ENCODE peak calls at places on chromosome 19, in eight cellular contexts. O, I, J, B, R, M, T and E are unnamed samples.

GRCh38 chr19:19362075-19362474 is 41.4 kb downstream of the MAU2 start:
- DNase-seq in O (no peak), I (no peak), J (no peak), B (no peak), R (no peak), M (no peak), T (no peak), E (no peak)

GRCh38 chr19:11382898-11383705 is 1.0 kb downstream of the EPOR start:
- DNase-seq in O (no peak), I (peak; percentile 70), J (peak; percentile 75), B (peak; percentile 30), R (peak; percentile 68), M (peak; percentile 41), T (peak; percentile 57), E (peak; percentile 61)

GRCh38 chr19:42270346-42271044 is 1.4 kb downstream of the CIC start:
- DNase-seq in O (no peak), I (peak; percentile 71), J (peak; percentile 86), B (peak; percentile 55), R (peak; percentile 57), M (peak; percentile 67), T (peak; percentile 82), E (no peak)

GRCh38 chr19:48713041-48713863 is 6.3 kb downstream of the MAMSTR start:
- DNase-seq in O (no peak), I (peak; percentile 52), J (no peak), B (no peak), R (no peak), M (no peak), T (no peak), E (no peak)

GRCh38 chr19:13864513-13865242 is 12.3 kb upstream of the NANOS3 start:
- DNase-seq in O (no peak), I (no peak), J (no peak), B (no peak), R (no peak), M (no peak), T (no peak), E (no peak)

GRCh38 chr19:5104871-5105351 is 136.0 kb downstream of the KDM4B start:
- DNase-seq in O (peak; percentile 73), I (no peak), J (no peak), B (no peak), R (no peak), M (no peak), T (no peak), E (no peak)

GRCh38 chr19:15563325-15563794 is 51.7 kb upstream of the CYP4F8 start:
- DNase-seq in O (no peak), I (peak; percentile 78), J (no peak), B (no peak), R (peak; percentile 41), M (peak; percentile 13), T (no peak), E (no peak)

GRCh38 chr19:46913852-46914430 is 53.1 kb downstream of the ARHGAP35 start:
- DNase-seq in O (no peak), I (no peak), J (no peak), B (no peak), R (peak; percentile 34), M (peak; percentile 39), T (no peak), E (no peak)

GRCh38 chr19:9075064-9075964 is 11.5 kb upstream of the OR1M1 start:
- DNase-seq in O (peak; percentile 5), I (peak; percentile 41), J (no peak), B (no peak), R (peak; percentile 100), M (peak; percentile 96), T (no peak), E (peak; percentile 54)

GRCh38 chr19:43725468-43725867 is 9.6 kb downstream of the IRGC start:
- DNase-seq in O (no peak), I (no peak), J (no peak), B (no peak), R (no peak), M (peak; percentile 18), T (no peak), E (no peak)

GRCh38 chr19:41753936-41754529 is 1.3 kb upstream of the CEACAM6 start:
- DNase-seq in O (peak; percentile 23), I (no peak), J (no peak), B (peak; percentile 59), R (peak; percentile 69), M (peak; percentile 28), T (peak; percentile 49), E (peak; percentile 70)

GRCh38 chr19:30076101-30076551 is 134.1 kb downstream of the URI1 start:
- DNase-seq in O (no peak), I (no peak), J (peak; percentile 31), B (no peak), R (no peak), M (no peak), T (no peak), E (no peak)

GRCh38 chr19:46728208-46728607 is 11.3 kb upstream of the PRKD2 start:
- DNase-seq in O (no peak), I (no peak), J (no peak), B (no peak), R (no peak), M (no peak), T (no peak), E (no peak)

GRCh38 chr19:56508282-56508778 is 675 bp downstream of the ZNF471 start:
- DNase-seq in O (no peak), I (no peak), J (no peak), B (no peak), R (no peak), M (no peak), T (no peak), E (no peak)

GRCh38 chr19:16457195-16457953 is 14.4 kb downstream of the EPS15L1 start:
- DNase-seq in O (peak; percentile 64), I (no peak), J (peak; percentile 74), B (no peak), R (peak; percentile 5), M (peak; percentile 80), T (no peak), E (no peak)

GRCh38 chr19:43781630-43782310 is 997 bp upstream of the KCNN4 start:
- DNase-seq in O (no peak), I (no peak), J (no peak), B (no peak), R (peak; percentile 32), M (no peak), T (peak; percentile 51), E (no peak)

GRCh38 chr19:49064768-49065611 is at the start of gene NTF4:
- DNase-seq in O (no peak), I (peak; percentile 49), J (no peak), B (no peak), R (peak; percentile 23), M (peak; percentile 28), T (no peak), E (no peak)

GRCh38 chr19:9793051-9793591 is 24.6 kb upstream of the ZNF846 start:
- DNase-seq in O (peak; percentile 40), I (no peak), J (peak; percentile 89), B (peak; percentile 36), R (peak; percentile 26), M (peak; percentile 64), T (peak; percentile 72), E (no peak)

GRCh38 chr19:36331353-36332228 is 47.4 kb downstream of the ZFP14 start:
- DNase-seq in O (peak; percentile 97), I (peak; percentile 74), J (peak; percentile 85), B (peak; percentile 25), R (peak; percentile 3), M (peak; percentile 92), T (peak; percentile 45), E (peak; percentile 75)

GRCh38 chr19:58483776-58484175 is 7.6 kb downstream of the ZNF446 start:
- DNase-seq in O (no peak), I (no peak), J (no peak), B (no peak), R (no peak), M (no peak), T (no peak), E (no peak)

GRCh38 chr19:40303765-40304164 is 18.6 kb upstream of the AKT2 start:
- DNase-seq in O (no peak), I (no peak), J (no peak), B (no peak), R (no peak), M (no peak), T (no peak), E (no peak)

GRCh38 chr19:50496189-50497029 is 14.6 kb downstream of the JOSD2 start:
- DNase-seq in O (peak; percentile 37), I (peak; percentile 24), J (no peak), B (no peak), R (no peak), M (peak; percentile 21), T (no peak), E (no peak)

GRCh38 chr19:5060591-5061339 is 91.9 kb downstream of the KDM4B start:
- DNase-seq in O (peak; percentile 84), I (no peak), J (peak; percentile 82), B (no peak), R (no peak), M (no peak), T (no peak), E (no peak)

GRCh38 chr19:18259848-18260247 is 14.4 kb downstream of the IQCN start:
- DNase-seq in O (no peak), I (no peak), J (no peak), B (no peak), R (no peak), M (no peak), T (no peak), E (no peak)

GRCh38 chr19:13014101-13014920 is 19.0 kb downstream of the NFIX start:
- DNase-seq in O (no peak), I (no peak), J (no peak), B (no peak), R (peak; percentile 76), M (peak; percentile 39), T (no peak), E (no peak)

GRCh38 chr19:17811681-17812080 is 9.6 kb downstream of the INSL3 start:
- DNase-seq in O (no peak), I (no peak), J (no peak), B (no peak), R (no peak), M (no peak), T (no peak), E (no peak)

GRCh38 chr19:40510526-40511115 is 43.8 kb downstream of the SPTBN4 start:
- DNase-seq in O (no peak), I (no peak), J (no peak), B (no peak), R (no peak), M (no peak), T (no peak), E (no peak)

GRCh38 chr19:11942843-11943108 is 17.9 kb downstream of the ZNF700 start:
- DNase-seq in O (no peak), I (no peak), J (no peak), B (no peak), R (peak; percentile 30), M (no peak), T (no peak), E (no peak)

GRCh38 chr19:42199440-42200115 is 17.9 kb downstream of the DEDD2 start:
- DNase-seq in O (no peak), I (peak; percentile 64), J (peak; percentile 81), B (no peak), R (no peak), M (no peak), T (peak; percentile 93), E (peak; percentile 70)

GRCh38 chr19:37779139-37780035 is at the start of gene ZNF573:
- DNase-seq in O (peak; percentile 90), I (peak; percentile 86), J (peak; percentile 84), B (peak; percentile 66), R (peak; percentile 71), M (peak; percentile 91), T (peak; percentile 83), E (peak; percentile 87)

GRCh38 chr19:18894254-18895037 is 1.5 kb downstream of the CERS1 start:
- DNase-seq in O (peak; percentile 64), I (no peak), J (no peak), B (no peak), R (no peak), M (peak; percentile 68), T (no peak), E (no peak)